ENCODE peak calls at places on chromosomes 16 and 17, in ten cellular contexts. V is NT2/D1; W is mesendoderm; T is transverse colon; U is HepG2; D is colonic mucosa; Z is CD8-positive, alpha-beta memory T cell; A is mucosa of descending colon; N is OCI-LY7; B is HAP-1. I is an unnamed sample. For H3K36me3, the result is how much of the 10 kb centered on the place peaks cover.

GRCh38 chr17:77475012-77475976 is 334.5 kb downstream of the SEC14L1 start:
- DNase-seq in D (no peak), N (peak), W (no peak), U (no peak), B (no peak), Z (peak), A (no peak), V (no peak), T (no peak), I (no peak)

GRCh38 chr17:66299721-66300120 is 2.7 kb upstream of the PRKCA start:
- DNase-seq in T (no peak), D (no peak), N (no peak), A (no peak), V (no peak), Z (no peak), B (no peak), W (no peak), U (no peak), I (no peak)

GRCh38 chr17:18950944-18951905 is 740 bp upstream of the SLC5A10 start:
- DNase-seq in T (no peak), V (no peak), W (peak), U (no peak), D (no peak), A (no peak), Z (no peak), N (no peak), B (no peak), I (no peak)

GRCh38 chr16:87895641-87896141 is 26.4 kb upstream of the SLC7A5 start:
- DNase-seq in B (no peak), Z (peak), U (no peak), D (no peak), A (peak), T (peak), V (no peak), W (no peak), N (peak), I (peak)

GRCh38 chr17:21004016-21004930 is 38.5 kb downstream of the USP22 start:
- DNase-seq in U (no peak), B (no peak), N (no peak), T (no peak), V (no peak), Z (no peak), D (no peak), A (no peak), W (no peak), I (no peak)

GRCh38 chr16:87802670-87803069 is 36.9 kb upstream of the KLHDC4 start:
- DNase-seq in B (no peak), W (no peak), T (peak), D (no peak), N (peak), Z (no peak), U (no peak), A (no peak), V (no peak), I (no peak)

GRCh38 chr17:56817066-56817465 is 16.7 kb downstream of the C17orf67 start:
- DNase-seq in U (no peak), T (no peak), D (no peak), A (no peak), N (no peak), B (no peak), V (no peak), W (no peak), Z (no peak), I (no peak)

GRCh38 chr16:81634380-81635121 is 144.5 kb upstream of the PLCG2 start:
- DNase-seq in V (no peak), B (no peak), Z (no peak), W (peak), A (no peak), N (no peak), D (no peak), U (no peak), T (no peak), I (no peak)

GRCh38 chr17:55601874-55602364 is 90.7 kb upstream of the SMIM36 start:
- DNase-seq in B (peak), N (peak), V (peak), T (no peak), W (peak), D (no peak), U (peak), A (peak), Z (no peak), I (peak)

GRCh38 chr16:18984425-18985005 is 781 bp downstream of the TMC7 start:
- DNase-seq in T (no peak), Z (no peak), V (no peak), N (no peak), W (no peak), D (no peak), B (no peak), A (no peak), U (no peak), I (peak)

GRCh38 chr17:978110-979093 is 1.2 kb downstream of the NXN start:
- DNase-seq in D (no peak), A (no peak), W (peak), N (no peak), U (no peak), T (no peak), B (peak), V (no peak), Z (no peak), I (no peak)

GRCh38 chr17:11644265-11645212 is 46.3 kb downstream of the DNAH9 start:
- DNase-seq in B (peak), A (peak), U (peak), V (peak), D (peak), Z (no peak), T (peak), W (peak), N (peak), I (peak)

GRCh38 chr16:88505405-88506082 is 52.5 kb downstream of the ZFPM1 start:
- DNase-seq in Z (peak), U (peak), B (peak), W (peak), V (peak), N (peak), D (peak), A (peak), T (peak), I (peak)

GRCh38 chr16:72188512-72188911 is 16.6 kb upstream of the PMFBP1 start:
- DNase-seq in W (no peak), V (no peak), T (no peak), Z (no peak), B (no peak), N (no peak), A (no peak), U (no peak), D (no peak), I (no peak)

DNA sequence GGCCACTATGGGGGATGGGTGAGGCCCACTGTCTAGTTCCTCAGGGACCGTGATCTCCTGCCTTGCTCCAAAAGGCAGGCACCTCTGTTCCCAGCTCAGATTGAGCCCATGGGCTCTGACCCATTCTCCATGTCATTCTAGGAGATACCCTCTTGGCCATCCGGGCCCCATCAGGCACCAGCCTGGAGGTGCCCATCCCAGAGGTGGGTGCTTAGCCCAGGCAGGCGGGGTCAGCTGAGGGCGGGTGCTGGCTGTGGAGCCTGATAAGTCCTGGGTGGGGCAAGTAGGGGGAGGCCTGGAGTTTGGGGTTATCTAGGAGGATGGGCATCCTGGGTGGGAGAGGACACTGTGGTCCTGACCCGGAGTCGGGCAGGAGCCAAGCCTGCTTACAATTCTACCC is 2.3 kb downstream of the E2F4 start:
- DNase-seq in A (no peak), T (no peak), Z (no peak), N (no peak), B (no peak), W (no peak), D (no peak), U (no peak), V (no peak), I (no peak)
- H3K36me3 ChIP-seq in A (under half), T (under half), Z (under half), N (half or more), B (half or more), W (under half), D (under half), U (under half), V (half or more), I (under half)

GRCh38 chr17:37463039-37463438 is 26.7 kb upstream of the DUSP14 start:
- DNase-seq in T (no peak), N (no peak), D (no peak), A (no peak), Z (no peak), U (no peak), B (no peak), V (no peak), W (no peak), I (no peak)
- H3K4me3 ChIP-seq in T (no peak), N (no peak), D (no peak), A (no peak), Z (no peak), U (no peak), B (no peak), V (no peak), W (no peak), I (no peak)

DNA sequence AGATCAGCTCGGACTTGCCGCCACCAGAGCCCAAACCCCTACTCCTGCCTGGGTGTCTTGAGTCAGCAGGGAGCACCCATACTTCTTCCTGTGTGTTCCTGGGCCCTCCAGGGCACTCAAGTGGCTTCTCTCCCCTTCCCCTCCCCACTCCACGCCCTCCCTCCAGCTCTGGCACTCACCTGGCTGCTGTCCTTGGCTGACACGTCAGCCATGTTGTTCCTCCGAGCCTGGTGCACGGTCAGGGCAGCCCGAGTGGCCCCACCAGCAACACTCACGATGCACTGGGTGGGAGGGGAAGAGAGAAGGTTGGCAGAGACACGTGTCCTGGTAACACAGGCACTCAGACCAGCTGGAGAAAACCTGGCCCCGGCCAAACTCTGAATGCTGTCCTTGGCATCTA is 11.5 kb downstream of the RUSF1 start:
- DNase-seq in A (no peak), B (no peak), V (no peak), W (no peak), U (no peak), T (no peak), Z (no peak), D (no peak), N (no peak), I (no peak)
- H3K36me3 ChIP-seq in A (under half), B (under half), V (half or more), W (under half), U (under half), T (under half), Z (under half), D (under half), N (under half), I (under half)

GRCh38 chr17:39144414-39144813 is 7.0 kb downstream of the PLXDC1 start:
- DNase-seq in D (peak), U (no peak), W (no peak), N (no peak), V (no peak), A (peak), T (peak), B (no peak), Z (no peak), I (peak)
- H3K4me3 ChIP-seq in D (no peak), U (no peak), W (no peak), N (no peak), V (no peak), A (no peak), T (no peak), B (no peak), Z (no peak), I (no peak)

GRCh38 chr17:40350410-40351184 is 13.9 kb downstream of the GJD3 start:
- DNase-seq in Z (no peak), N (no peak), V (no peak), T (no peak), U (no peak), A (no peak), W (peak), D (peak), B (peak), I (no peak)
- H3K36me3 ChIP-seq in Z (under half), N (under half), V (half or more), T (under half), U (under half), A (under half), W (under half), D (under half), B (under half), I (under half)

DNA sequence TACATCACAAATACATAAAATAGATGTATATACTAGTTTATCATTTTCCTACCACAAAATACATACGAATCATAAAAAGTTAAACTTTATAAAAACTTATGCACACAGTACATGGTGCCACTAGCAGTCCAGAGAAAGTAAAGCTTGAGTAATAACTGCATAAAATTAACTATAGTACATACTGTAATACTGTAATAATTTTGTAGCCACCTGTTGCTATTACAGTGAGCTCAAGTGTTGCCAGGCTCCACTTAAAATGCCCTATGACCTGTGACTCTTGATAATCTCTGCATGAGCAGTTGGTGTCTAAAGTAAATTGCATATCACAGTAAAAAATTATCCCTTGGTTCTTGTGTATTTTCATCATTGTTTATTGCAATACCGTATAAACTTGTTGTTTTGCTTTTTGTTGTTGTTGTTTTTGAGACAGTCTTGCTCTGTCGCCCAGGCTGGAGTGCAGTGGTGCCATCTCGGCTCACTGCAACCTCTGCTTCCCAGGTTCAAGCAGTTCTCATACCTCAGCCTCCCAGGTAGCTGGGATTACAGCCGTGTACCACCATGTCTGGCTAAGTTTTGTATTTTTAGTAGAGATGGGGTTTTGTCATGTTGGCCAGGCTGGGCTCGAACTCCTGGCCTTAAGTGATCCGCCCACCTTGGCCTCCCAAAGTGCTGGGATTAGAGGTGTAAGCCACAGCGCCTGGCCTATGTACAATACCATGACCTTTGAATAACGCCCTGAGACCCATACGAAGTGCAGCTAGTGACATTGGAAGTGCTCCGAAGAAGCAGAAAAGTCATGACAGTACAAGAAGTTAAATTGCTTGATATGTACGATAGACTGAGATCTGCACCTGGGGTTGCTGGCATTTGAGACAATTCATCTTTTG is 6.6 kb downstream of the LUC7L3 start:
- DNase-seq in D (no peak), W (no peak), T (no peak), V (no peak), B (no peak), U (no peak), A (no peak), N (no peak), Z (no peak), I (peak)
- H3K4me3 ChIP-seq in D (no peak), W (no peak), T (no peak), V (no peak), B (no peak), U (no peak), A (no peak), N (no peak), Z (no peak), I (no peak)

GRCh38 chr17:29954405-29954804 is 13.0 kb downstream of the EFCAB5 start:
- DNase-seq in Z (no peak), V (no peak), A (no peak), N (peak), T (no peak), D (no peak), W (peak), U (no peak), B (no peak), I (no peak)

GRCh38 chr17:29958947-29959657 is 17.7 kb downstream of the EFCAB5 start:
- DNase-seq in Z (no peak), N (no peak), V (no peak), D (no peak), W (peak), U (no peak), T (no peak), B (no peak), A (no peak), I (no peak)

GRCh38 chr17:29959658-29960337 is 18.4 kb downstream of the EFCAB5 start:
- DNase-seq in T (no peak), W (no peak), N (no peak), B (no peak), A (no peak), Z (no peak), V (no peak), U (no peak), D (no peak), I (no peak)

DNA sequence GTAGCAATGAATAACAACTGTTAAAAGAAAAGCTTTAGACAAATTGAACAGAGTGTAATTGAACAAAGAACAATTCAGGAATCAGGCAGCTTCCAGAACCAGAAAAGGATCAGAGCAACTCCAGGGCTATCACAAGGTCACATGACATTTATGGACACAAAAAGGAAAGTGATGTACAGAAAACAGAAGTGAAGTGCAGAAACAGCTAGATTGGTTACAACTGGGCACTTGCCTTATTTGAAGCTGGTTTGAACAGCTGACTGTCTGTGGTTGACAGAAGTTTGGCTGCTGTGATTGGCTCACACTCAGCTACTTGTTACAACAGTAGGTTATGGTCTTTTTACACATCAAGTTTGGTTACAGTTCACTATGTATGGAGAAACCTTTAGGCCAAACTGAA is 14.8 kb downstream of the EFCAB5 start:
- DNase-seq in N (no peak), T (no peak), D (no peak), B (no peak), U (no peak), A (no peak), W (no peak), Z (no peak), V (no peak), I (no peak)
- H3K36me3 ChIP-seq in N (under half), T (under half), D (under half), B (under half), U (under half), A (under half), W (under half), Z (under half), V (under half), I (under half)

DNA sequence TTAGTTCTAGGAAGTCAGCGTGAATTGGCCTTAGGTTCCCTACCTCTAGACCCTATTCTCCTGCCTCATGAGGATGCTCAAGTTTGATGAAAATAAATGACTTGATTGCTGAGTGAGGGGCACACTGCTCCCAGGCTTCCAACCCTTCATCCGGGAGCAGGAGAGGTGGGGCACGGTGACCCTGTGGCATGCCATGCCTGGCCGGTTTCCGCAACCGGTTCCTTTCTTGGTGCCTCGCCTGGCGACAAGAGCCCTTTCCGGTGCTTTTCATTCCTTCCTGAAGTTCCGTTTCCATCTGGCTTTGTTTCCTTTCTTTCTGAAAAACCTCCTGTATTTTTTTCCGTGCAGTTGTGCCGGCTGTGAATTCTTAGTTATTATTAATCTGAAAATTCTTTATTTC is 27.7 kb downstream of the CRAMP1 start:
- DNase-seq in N (no peak), T (no peak), U (no peak), W (no peak), D (no peak), B (no peak), V (no peak), Z (no peak), A (no peak), I (no peak)
- H3K4me3 ChIP-seq in N (no peak), T (no peak), U (no peak), W (no peak), D (no peak), B (no peak), V (no peak), Z (no peak), A (no peak), I (no peak)

GRCh38 chr17:42127414-42127813 is 4.8 kb downstream of the HSPB9 start:
- DNase-seq in N (no peak), T (no peak), B (no peak), U (no peak), V (no peak), Z (no peak), D (no peak), W (no peak), A (no peak), I (no peak)

GRCh38 chr17:42125565-42125964 is 3.0 kb downstream of the HSPB9 start:
- DNase-seq in D (no peak), Z (no peak), V (no peak), U (no peak), W (no peak), T (no peak), N (no peak), A (no peak), B (no peak), I (no peak)

GRCh38 chr17:42129109-42129837 is 6.7 kb downstream of the HSPB9 start:
- DNase-seq in U (no peak), A (no peak), T (no peak), N (no peak), D (no peak), W (no peak), B (no peak), V (no peak), Z (no peak), I (no peak)

GRCh38 chr17:42124256-42124655 is 1.7 kb downstream of the HSPB9 start:
- DNase-seq in W (no peak), V (no peak), B (no peak), A (no peak), U (no peak), N (no peak), D (no peak), T (no peak), Z (no peak), I (no peak)

DNA sequence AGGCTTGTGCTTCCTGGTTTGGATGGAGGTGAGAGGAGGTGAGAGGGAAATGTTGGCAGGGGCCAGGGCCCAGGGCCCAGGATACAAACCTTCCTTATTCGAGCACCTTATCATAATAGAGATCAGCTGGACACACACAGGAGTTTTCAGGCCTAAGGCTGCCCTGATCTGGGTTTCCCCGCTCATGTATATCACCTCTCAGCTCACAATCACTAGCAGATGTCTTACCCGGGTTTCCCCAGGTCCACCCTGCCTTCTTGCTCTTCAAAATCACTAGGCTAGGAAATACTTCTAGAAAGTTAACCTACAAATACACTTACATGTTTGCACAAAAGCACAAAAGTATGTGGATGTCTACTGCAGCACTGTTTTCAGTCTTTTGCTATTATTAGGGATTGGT is 4.2 kb downstream of the HSPB9 start:
- DNase-seq in A (no peak), N (no peak), B (no peak), U (no peak), W (no peak), D (no peak), Z (no peak), T (no peak), V (no peak), I (no peak)
- H3K36me3 ChIP-seq in A (under half), N (half or more), B (half or more), U (under half), W (under half), D (under half), Z (under half), T (under half), V (half or more), I (under half)

DNA sequence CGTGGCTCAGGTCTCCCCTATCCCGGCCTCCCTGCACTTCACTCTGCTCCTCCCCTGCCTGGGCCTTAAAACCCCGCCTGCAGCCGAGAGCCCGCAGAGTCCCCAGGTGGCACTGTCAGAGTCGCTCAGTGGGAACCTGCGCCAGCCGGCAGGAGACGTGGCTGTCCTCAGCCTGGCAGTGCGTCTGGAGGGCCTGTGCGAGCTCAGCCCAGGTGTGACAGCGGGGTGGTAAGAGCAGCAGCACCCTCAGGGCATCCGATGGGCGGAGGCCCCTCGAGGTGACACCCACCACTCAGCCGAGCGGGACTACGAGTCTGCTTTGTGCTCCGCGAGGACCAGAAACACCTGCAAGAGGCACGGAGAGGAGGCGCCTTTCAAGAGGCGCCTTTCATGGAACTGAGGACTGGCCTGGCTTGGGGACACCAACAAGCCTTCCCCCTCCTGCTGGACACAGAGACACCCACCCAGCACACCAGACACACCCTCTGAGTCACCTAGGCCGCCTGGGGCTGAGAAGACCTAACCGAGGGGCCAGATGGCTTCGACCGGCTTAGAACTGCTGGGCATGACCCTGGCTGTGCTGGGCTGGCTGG is at the start of gene CLDN9:
- DNase-seq in A (peak), W (peak), Z (no peak), N (no peak), B (no peak), U (no peak), V (no peak), T (peak), D (peak), I (peak)
- H3K4me3 ChIP-seq in A (no peak), W (no peak), Z (no peak), N (no peak), B (no peak), U (peak), V (no peak), T (no peak), D (no peak), I (no peak)